ENCODE peak calls at places on chromosomes 6 and 20, in six cellular contexts. N, Z, M, E, G and V are unnamed samples.

GRCh38 chr20:42475773-42476172 is 713.9 kb downstream of the PTPRT start:
- DNase-seq in G (no peak), Z (no peak), N (no peak), M (no peak), E (no peak), V (no peak)

GRCh38 chr6:125114248-125114858 is 39.2 kb upstream of the TPD52L1 start:
- DNase-seq in Z (no peak), G (peak), E (peak), M (peak), N (no peak), V (peak)

GRCh38 chr6:21946298-21946783 is 350.5 kb downstream of the PRL start:
- DNase-seq in G (no peak), E (no peak), Z (no peak), M (no peak), N (no peak), V (no peak)

GRCh38 chr6:52365317-52365716 is 3.4 kb downstream of the PAQR8 start:
- DNase-seq in M (no peak), G (no peak), E (no peak), N (no peak), Z (no peak), V (no peak)

GRCh38 chr6:53982361-53983050 is 128.7 kb upstream of the MLIP start:
- DNase-seq in N (no peak), G (no peak), Z (no peak), M (no peak), E (no peak), V (no peak)

GRCh38 chr20:38889792-38890496 is 36.3 kb upstream of the FAM83D start:
- DNase-seq in N (no peak), G (no peak), M (no peak), E (peak), Z (no peak), V (no peak)

GRCh38 chr6:70894001-70894400 is 62.9 kb downstream of the B3GAT2 start:
- DNase-seq in E (no peak), Z (no peak), N (no peak), M (no peak), G (no peak), V (no peak)

GRCh38 chr20:43940518-43941225 is 26.0 kb downstream of the TOX2 start:
- DNase-seq in M (no peak), G (no peak), Z (no peak), E (no peak), N (no peak), V (no peak)

GRCh38 chr6:292506-293184 is 358 bp downstream of the DUSP22 start:
- DNase-seq in E (no peak), G (peak), N (peak), M (peak), Z (peak), V (no peak)

GRCh38 chr6:159943101-159943632 is 25.7 kb upstream of the IGF2R start:
- DNase-seq in E (no peak), G (no peak), N (no peak), M (no peak), Z (no peak), V (no peak)

GRCh38 chr6:100116409-100117194 is 122.6 kb upstream of the MCHR2 start:
- DNase-seq in E (peak), M (peak), G (no peak), N (no peak), Z (no peak), V (peak)

GRCh38 chr6:146892283-146892612 is 293.5 kb downstream of the ADGB start:
- DNase-seq in G (no peak), N (no peak), E (no peak), M (no peak), Z (no peak), V (no peak)

GRCh38 chr20:24693466-24694156 is 224.2 kb downstream of the SYNDIG1 start:
- DNase-seq in Z (no peak), M (no peak), G (peak), N (no peak), E (peak), V (no peak)

GRCh38 chr6:33018904-33019303 is 9.5 kb upstream of the HLA-DOA start:
- DNase-seq in M (peak), E (no peak), Z (no peak), G (peak), N (peak), V (no peak)
- TF ChIP-seq POLR2AphosphoS5 in M (no peak), E (no peak), Z (no peak), G (peak), N (no peak), V (no peak)

DNA sequence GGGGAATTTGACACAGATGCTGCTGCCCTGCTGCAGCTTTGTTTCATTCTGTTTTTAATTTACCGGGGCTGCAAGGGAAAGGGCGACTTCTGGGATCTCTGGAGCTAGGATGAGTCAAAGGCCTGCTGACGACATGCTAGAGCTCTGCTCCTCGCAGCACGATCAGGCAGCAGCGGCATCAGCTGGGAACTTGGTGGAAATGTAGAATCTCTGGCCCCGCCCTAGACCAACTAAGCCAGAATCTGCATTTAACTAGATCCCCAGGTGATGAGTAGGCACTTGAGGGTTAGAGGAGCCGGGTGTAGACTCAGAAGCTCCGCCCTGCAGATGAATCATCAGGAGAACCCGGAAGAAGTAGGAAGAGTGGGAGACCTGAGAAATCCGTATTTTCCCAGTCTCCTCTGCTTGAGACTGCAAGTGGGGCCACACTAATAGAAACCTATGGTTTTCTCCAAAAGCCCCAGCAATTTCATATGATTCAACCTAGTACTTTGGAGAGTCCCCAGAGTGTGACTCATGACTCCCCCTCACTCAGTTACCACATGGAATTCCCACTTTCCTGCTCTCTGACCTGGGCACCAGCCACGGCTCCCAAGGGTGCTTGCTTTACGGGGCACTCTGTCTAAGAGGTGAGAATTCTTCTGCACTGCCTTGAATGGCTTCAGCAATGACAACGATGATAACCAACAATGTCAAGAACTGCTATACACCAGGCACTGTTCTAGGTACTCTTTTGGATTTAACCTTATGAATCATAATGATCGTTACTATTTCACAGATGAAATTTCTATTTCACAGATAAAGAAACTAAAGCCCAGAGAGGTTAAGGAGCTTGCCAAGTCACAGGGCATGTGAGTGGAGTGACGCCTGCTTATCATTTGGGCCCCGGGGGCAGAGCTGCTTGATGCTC is 18.1 kb downstream of the TUBB2B start:
- DNase-seq in N (no peak), M (peak), Z (no peak), E (peak), G (peak), V (no peak)
- TF ChIP-seq POLR2AphosphoS5 in N (no peak), M (peak), Z (no peak), E (peak), G (no peak), V (no peak)

GRCh38 chr6:90097357-90097756 is 199.3 kb downstream of the BACH2 start:
- DNase-seq in N (no peak), Z (no peak), M (no peak), G (no peak), E (no peak), V (no peak)

GRCh38 chr6:90098637-90099036 is 198.0 kb downstream of the BACH2 start:
- DNase-seq in G (no peak), E (no peak), Z (no peak), N (no peak), M (no peak), V (no peak)

GRCh38 chr6:90101403-90101802 is 195.2 kb downstream of the BACH2 start:
- DNase-seq in G (no peak), E (no peak), Z (no peak), N (no peak), M (no peak), V (no peak)

GRCh38 chr6:90098025-90098474 is 198.6 kb downstream of the BACH2 start:
- DNase-seq in G (no peak), M (no peak), N (no peak), E (no peak), Z (no peak), V (no peak)

GRCh38 chr6:90100059-90100665 is 196.5 kb downstream of the BACH2 start:
- DNase-seq in G (no peak), M (no peak), E (no peak), N (no peak), Z (no peak), V (no peak)
- TF ChIP-seq POLR2AphosphoS5 in G (no peak), M (no peak), E (no peak), N (no peak), Z (no peak), V (no peak)

GRCh38 chr6:34795836-34796425 is 4.0 kb downstream of the BLTP3A start:
- DNase-seq in M (no peak), G (no peak), Z (no peak), N (no peak), E (no peak), V (no peak)

GRCh38 chr6:34793877-34794276 is 2.0 kb downstream of the BLTP3A start:
- DNase-seq in E (no peak), G (no peak), M (no peak), N (no peak), Z (no peak), V (no peak)

GRCh38 chr6:34792605-34793500 is 970 bp downstream of the BLTP3A start:
- DNase-seq in M (peak), Z (peak), G (peak), N (no peak), E (peak), V (no peak)

GRCh38 chr6:34791164-34791841 is 580 bp upstream of the BLTP3A start:
- DNase-seq in E (peak), N (no peak), M (peak), G (peak), Z (peak), V (no peak)

DNA sequence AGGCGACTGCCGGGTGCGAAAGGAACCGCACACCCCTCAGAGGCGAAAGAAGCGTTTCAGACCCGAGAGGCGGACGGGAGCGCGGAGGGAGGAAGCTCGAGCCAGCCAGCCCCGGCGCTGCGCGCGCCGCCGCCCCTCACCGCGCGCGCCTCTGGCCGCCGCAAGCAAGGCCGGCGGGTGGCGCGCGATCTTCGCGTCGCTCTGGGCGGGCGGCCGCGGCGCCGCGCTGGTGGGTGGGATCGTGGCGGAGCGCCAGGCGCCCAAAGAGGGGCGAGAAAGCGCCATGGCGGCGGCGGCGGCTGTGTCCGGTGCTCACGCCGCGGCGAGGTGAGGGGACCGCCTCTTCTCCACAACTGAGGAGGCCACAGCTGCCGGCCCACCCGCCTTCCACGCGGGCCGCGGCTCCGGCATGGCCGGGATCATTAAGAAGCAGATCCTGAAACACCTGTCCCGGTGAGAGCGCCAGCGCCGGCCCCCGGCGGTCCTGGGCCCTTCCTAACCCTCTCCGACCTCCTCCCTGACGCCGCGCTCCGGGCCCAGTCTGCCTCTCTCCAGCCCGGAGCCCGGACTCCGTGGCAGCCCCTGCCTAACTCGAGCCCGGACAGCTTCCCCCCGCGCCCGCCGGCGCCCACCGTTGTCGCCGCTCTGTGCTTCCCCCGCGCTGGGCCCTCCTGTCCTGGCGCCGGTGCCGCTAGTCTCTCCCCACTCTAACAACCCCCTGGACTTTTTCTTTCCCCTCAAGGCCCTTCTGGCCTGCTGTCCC is at the start of gene BLTP3A:
- DNase-seq in G (peak), M (peak), N (peak), E (peak), Z (peak), V (no peak)
- TF ChIP-seq POLR2AphosphoS5 in G (no peak), M (no peak), N (peak), E (peak), Z (peak), V (peak)

GRCh38 chr20:10565922-10566897 is 107.6 kb downstream of the JAG1 start:
- DNase-seq in G (no peak), Z (no peak), E (no peak), M (no peak), N (no peak), V (no peak)

GRCh38 chr20:10562929-10563328 is 110.9 kb downstream of the JAG1 start:
- DNase-seq in N (no peak), M (no peak), Z (no peak), E (no peak), G (no peak), V (no peak)

GRCh38 chr20:10563935-10564492 is 109.8 kb downstream of the JAG1 start:
- DNase-seq in M (no peak), G (no peak), Z (no peak), N (no peak), E (no peak), V (no peak)

GRCh38 chr20:10568032-10568431 is 105.8 kb downstream of the JAG1 start:
- DNase-seq in Z (no peak), E (no peak), M (no peak), G (no peak), N (no peak), V (no peak)

GRCh38 chr20:10565191-10565921 is 108.4 kb downstream of the JAG1 start:
- DNase-seq in E (no peak), Z (no peak), G (no peak), M (no peak), N (no peak), V (no peak)
- TF ChIP-seq POLR2AphosphoS5 in E (no peak), Z (no peak), G (peak), M (no peak), N (no peak), V (no peak)

GRCh38 chr20:50198211-50198666 is 7.6 kb downstream of the CEBPB start:
- DNase-seq in M (peak), N (no peak), G (no peak), E (no peak), Z (no peak), V (no peak)

GRCh38 chr20:50196248-50196647 is 5.6 kb downstream of the CEBPB start:
- DNase-seq in N (no peak), M (no peak), E (no peak), G (no peak), Z (no peak), V (no peak)

GRCh38 chr20:50198716-50199115 is 8.1 kb downstream of the CEBPB start:
- DNase-seq in Z (no peak), N (no peak), M (no peak), E (no peak), G (no peak), V (no peak)

GRCh38 chr20:50196896-50197295 is 6.3 kb downstream of the CEBPB start:
- DNase-seq in N (no peak), Z (no peak), G (no peak), E (no peak), M (no peak), V (no peak)

DNA sequence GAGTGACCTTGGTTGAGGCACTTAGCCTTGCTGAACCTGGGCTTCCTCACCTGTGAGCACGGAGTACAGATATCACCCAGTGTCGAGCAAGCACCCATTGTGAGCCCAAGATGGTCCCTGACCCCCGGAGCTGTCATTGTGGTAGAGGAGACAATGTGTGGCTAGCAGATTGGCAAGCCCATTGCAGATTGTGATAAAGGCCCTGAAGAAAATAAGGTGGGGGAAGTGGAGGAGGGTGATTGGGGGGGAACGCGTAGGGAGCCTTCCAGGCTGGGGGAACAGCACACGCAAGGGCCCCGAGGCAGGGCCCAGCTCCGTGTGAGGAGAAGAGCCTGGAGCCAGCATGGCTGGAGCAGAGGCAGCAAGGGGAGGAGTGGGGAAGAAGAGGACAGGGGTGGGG is 6.8 kb downstream of the CEBPB start:
- DNase-seq in M (no peak), E (no peak), G (no peak), Z (no peak), N (no peak), V (no peak)
- TF ChIP-seq POLR2AphosphoS5 in M (no peak), E (no peak), G (no peak), Z (no peak), N (no peak), V (no peak)

DNA sequence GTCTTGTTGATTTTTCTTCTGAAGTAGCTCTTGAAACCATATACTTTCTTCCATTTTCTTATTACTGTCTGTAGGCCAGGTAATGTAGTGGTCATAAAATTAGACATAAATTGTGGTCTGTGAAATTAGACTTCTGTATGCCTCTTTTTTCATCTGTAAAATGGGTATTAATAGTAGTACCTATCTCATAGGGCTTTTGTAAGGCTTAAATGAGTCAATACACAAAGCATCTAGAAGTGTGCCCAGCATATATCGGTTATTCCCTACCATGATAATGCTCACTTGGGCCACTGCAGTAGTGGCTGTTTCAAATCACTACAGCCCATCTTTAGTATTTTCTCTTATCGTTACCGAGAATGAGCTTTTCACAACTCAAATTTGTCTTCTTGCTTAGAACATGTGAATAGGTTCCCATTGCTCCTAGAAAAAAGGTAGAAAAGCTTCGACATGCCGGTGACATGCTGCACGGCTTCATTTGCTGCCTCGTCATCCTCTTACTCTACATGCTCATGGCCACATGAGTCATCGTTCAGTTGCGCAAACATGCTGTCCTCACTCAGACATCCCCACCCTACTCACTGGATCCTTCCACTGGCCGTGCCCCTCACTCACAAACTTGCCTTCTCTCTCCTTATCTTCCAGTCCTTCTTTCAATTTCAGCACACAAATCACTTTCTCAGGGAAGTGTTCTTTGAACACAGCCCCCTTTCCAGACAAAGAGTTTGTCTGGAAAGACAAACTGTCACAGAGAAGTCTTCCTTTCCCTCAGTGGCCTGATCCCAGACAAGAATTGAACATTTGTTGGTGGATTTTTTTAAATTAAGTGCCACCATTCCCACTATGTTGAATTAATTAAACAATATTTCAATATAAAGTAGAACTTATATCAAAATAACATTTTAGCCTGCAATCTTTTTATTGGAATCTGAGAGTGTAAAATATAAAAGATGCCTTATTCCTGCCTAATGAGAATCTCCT is 32.2 kb upstream of the ERVFRD-1 start:
- DNase-seq in Z (no peak), N (no peak), G (peak), E (no peak), M (no peak), V (no peak)
- TF ChIP-seq POLR2AphosphoS5 in Z (no peak), N (no peak), G (no peak), E (no peak), M (no peak), V (no peak)

GRCh38 chr6:164276211-164276610 is 861.7 kb downstream of the QKI start:
- DNase-seq in G (no peak), N (no peak), Z (no peak), M (no peak), E (no peak), V (no peak)
- TF ChIP-seq POLR2AphosphoS5 in G (no peak), N (no peak), Z (no peak), M (no peak), E (no peak), V (no peak)

DNA sequence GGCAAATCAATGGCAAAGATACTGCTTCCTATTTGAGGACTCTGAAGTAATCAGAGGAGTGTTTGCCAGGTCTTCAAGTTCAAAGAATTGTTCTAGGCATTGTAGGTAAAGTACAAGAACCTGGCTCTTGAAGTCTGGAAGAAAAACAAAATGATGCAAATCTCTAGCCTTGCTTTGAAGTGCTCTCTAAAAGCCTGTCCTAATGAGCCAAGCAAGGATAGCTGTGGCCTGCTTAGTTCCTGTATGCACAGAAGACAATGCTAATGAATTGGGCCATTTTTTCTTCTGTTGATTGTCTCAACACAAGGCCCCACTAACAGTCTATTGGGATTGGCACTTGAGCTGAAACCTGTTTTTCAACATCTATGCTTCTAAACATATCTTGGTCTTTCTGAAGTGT is 165.0 kb upstream of the POU3F2 start:
- DNase-seq in N (no peak), G (no peak), Z (no peak), E (no peak), M (peak), V (no peak)
- TF ChIP-seq POLR2AphosphoS5 in N (no peak), G (no peak), Z (no peak), E (no peak), M (no peak), V (no peak)

GRCh38 chr6:111823012-111823411 is 50.2 kb downstream of the FYN start:
- DNase-seq in N (no peak), Z (no peak), M (no peak), G (no peak), E (no peak), V (no peak)
- TF ChIP-seq POLR2AphosphoS5 in N (no peak), Z (no peak), M (no peak), G (no peak), E (no peak), V (no peak)